ENCODE peak calls at places on chromosomes 4 and X, in nine cellular contexts. B is D341Med; F is stimulated activated CD8-positive, alpha-beta memory T cell treated with anti-CD3 and anti-CD28 coated beads, Interleukin-7, amount 100 ng/mL, for 24 hours; R is endothelial cell; E is stimulated activated CD4-positive, alpha-beta T cell treated with anti-CD3 and anti-CD28 coated beads, Interleukin-15, amount 100 ng/mL, for 1 hour; M is fibroblast of the conjunctiva; P is PC-9; U is right cardiac atrium; W is activated CD4-positive, alpha-beta T cell treated with anti-CD3 and anti-CD28 coated beads, Interleukin-2, amount 50 U/mL, for 1 hour. H is an unnamed sample.

GRCh38 chr4:109990307-109991257 is 77.9 kb downstream of the EGF start:
- DNase-seq in B (no peak), F (no peak), R (no peak), E (no peak), M (no peak), P (no peak), U (no peak), W (no peak), H (no peak)

GRCh38 chr4:14908635-14909034 is 93.6 kb upstream of the CPEB2 start:
- DNase-seq in B (no peak), F (no peak), R (no peak), E (no peak), M (no peak), P (peak), U (no peak), W (no peak), H (no peak)

GRCh38 chrX:56764153-56764974 is 35.3 kb downstream of the NBDY start:
- DNase-seq in B (peak), F (no peak), R (peak), E (no peak), M (peak), P (peak), U (peak), W (peak), H (peak)

GRCh38 chr4:7384003-7384928 is 50.5 kb downstream of the PSAPL1 start:
- DNase-seq in B (peak), F (no peak), R (peak), E (no peak), M (no peak), P (no peak), U (no peak), W (no peak), H (peak)

GRCh38 chr4:54099287-54099958 is 540 bp upstream of the GSX2 start:
- DNase-seq in B (no peak), F (no peak), R (no peak), E (no peak), M (no peak), P (no peak), U (no peak), W (no peak), H (peak)

GRCh38 chr4:8254076-8254475 is 15.5 kb upstream of the HTRA3 start:
- DNase-seq in B (no peak), F (no peak), R (no peak), E (no peak), M (no peak), P (no peak), U (no peak), W (no peak), H (no peak)

GRCh38 chr4:73864365-73864764 is 4.8 kb upstream of the CXCL1 start:
- DNase-seq in B (peak), F (no peak), R (no peak), E (no peak), M (no peak), P (peak), U (no peak), W (no peak), H (no peak)

GRCh38 chrX:110418220-110418856 is 59.7 kb downstream of the RTL9 start:
- DNase-seq in B (peak), F (no peak), R (peak), E (no peak), M (peak), P (no peak), U (no peak), W (no peak), H (no peak)

GRCh38 chr4:24055623-24056022 is 165.8 kb upstream of the PPARGC1A start:
- DNase-seq in B (no peak), F (no peak), R (no peak), E (no peak), M (no peak), P (no peak), U (no peak), W (no peak), H (no peak)

GRCh38 chr4:102390438-102390837 is 45.2 kb upstream of the SLC39A8 start:
- DNase-seq in B (no peak), F (no peak), R (no peak), E (no peak), M (no peak), P (no peak), U (no peak), W (no peak), H (no peak)

H was measured in retina.